ENCODE peak calls at places on chromosomes 16 and 17, in seven cellular contexts. L is trophoblast cell, Y is H9, K is IMR-90, G is H1, O is neuronal stem cell, I is mesenchymal stem cell. Q is an unnamed sample.

GRCh38 chr17:83053779-83054451 is 25.5 kb upstream of the METRNL start:
- DNase-seq in L (no peak), Y (no peak), K (no peak), G (no peak), O (no peak), I (no peak), Q (no peak)

GRCh38 chr17:28533091-28533670 is 19.2 kb downstream of the UNC119 start:
- DNase-seq in L (no peak), Y (no peak), K (no peak), G (no peak), O (no peak), I (no peak), Q (no peak)

GRCh38 chr16:62035115-62036092 is 834 bp downstream of the CDH8 start:
- DNase-seq in L (peak; percentile 59), Y (peak; percentile 83), K (no peak), G (peak; percentile 56), O (peak; percentile 71), I (no peak), Q (peak; percentile 93)

GRCh38 chr16:49462989-49463371 is 89.4 kb downstream of the C16orf78 start:
- DNase-seq in L (no peak), Y (peak; percentile 24), K (no peak), G (no peak), O (no peak), I (no peak), Q (no peak)

GRCh38 chr16:15777533-15778203 is 79.2 kb downstream of the MYH11 start:
- DNase-seq in L (peak; percentile 4), Y (peak; percentile 73), K (peak; percentile 61), G (peak; percentile 41), O (peak; percentile 35), I (peak; percentile 36), Q (peak; percentile 90)

GRCh38 chr16:53495325-53495724 is 7.7 kb downstream of the AKTIP start:
- DNase-seq in L (no peak), Y (no peak), K (no peak), G (no peak), O (no peak), I (no peak), Q (peak; percentile 43)

GRCh38 chr16:68760671-68761275 is 23.7 kb downstream of the CDH1 start:
- DNase-seq in L (no peak), Y (no peak), K (peak; percentile 13), G (no peak), O (no peak), I (peak; percentile 66), Q (no peak)

GRCh38 chr17:82231562-82232321 is 2.9 kb downstream of the SLC16A3 start:
- DNase-seq in L (peak; percentile 76), Y (peak; percentile 90), K (peak; percentile 40), G (no peak), O (no peak), I (peak; percentile 84), Q (peak; percentile 87)

GRCh38 chr17:47621293-47622178 is 28.2 kb upstream of the KPNB1 start:
- DNase-seq in L (peak; percentile 70), Y (peak; percentile 90), K (peak; percentile 91), G (peak; percentile 41), O (peak; percentile 38), I (peak; percentile 91), Q (peak; percentile 97)

GRCh38 chr17:55348749-55349354 is 72.8 kb downstream of the MMD start:
- DNase-seq in L (peak; percentile 22), Y (peak; percentile 58), K (peak; percentile 43), G (no peak), O (peak; percentile 33), I (peak; percentile 56), Q (peak; percentile 50)

GRCh38 chr17:45451131-45451530 is 18.5 kb upstream of the ARHGAP27 start:
- DNase-seq in L (no peak), Y (peak; percentile 58), K (no peak), G (no peak), O (no peak), I (no peak), Q (no peak)

GRCh38 chr17:72743037-72743467 is 349.4 kb downstream of the SLC39A11 start:
- DNase-seq in L (no peak), Y (peak; percentile 60), K (no peak), G (peak; percentile 7), O (no peak), I (no peak), Q (peak; percentile 49)

GRCh38 chr17:83162035-83162745 is 82.8 kb downstream of the METRNL start:
- DNase-seq in L (no peak), Y (no peak), K (no peak), G (no peak), O (no peak), I (no peak), Q (no peak)

GRCh38 chr16:81635336-81635947 is 143.6 kb upstream of the PLCG2 start:
- DNase-seq in L (no peak), Y (no peak), K (no peak), G (no peak), O (no peak), I (no peak), Q (no peak)

GRCh38 chr17:29127840-29128239 is 52.4 kb downstream of the MYO18A start:
- DNase-seq in L (no peak), Y (no peak), K (no peak), G (no peak), O (no peak), I (no peak), Q (no peak)

GRCh38 chr17:202501-202951 is 21.1 kb upstream of the DOC2B start:
- DNase-seq in L (no peak), Y (no peak), K (no peak), G (no peak), O (no peak), I (no peak), Q (no peak)

GRCh38 chr17:39169518-39169917 is 3.6 kb upstream of the ARL5C start:
- DNase-seq in L (no peak), Y (no peak), K (no peak), G (no peak), O (no peak), I (no peak), Q (no peak)
- H2BK5ac ChIP-seq in L (no peak overlapping the region), Y (no peak overlapping the region), K (no peak overlapping the region), G (no peak overlapping the region), O (no peak overlapping the region), I (no peak overlapping the region), Q (no peak overlapping the region)

DNA sequence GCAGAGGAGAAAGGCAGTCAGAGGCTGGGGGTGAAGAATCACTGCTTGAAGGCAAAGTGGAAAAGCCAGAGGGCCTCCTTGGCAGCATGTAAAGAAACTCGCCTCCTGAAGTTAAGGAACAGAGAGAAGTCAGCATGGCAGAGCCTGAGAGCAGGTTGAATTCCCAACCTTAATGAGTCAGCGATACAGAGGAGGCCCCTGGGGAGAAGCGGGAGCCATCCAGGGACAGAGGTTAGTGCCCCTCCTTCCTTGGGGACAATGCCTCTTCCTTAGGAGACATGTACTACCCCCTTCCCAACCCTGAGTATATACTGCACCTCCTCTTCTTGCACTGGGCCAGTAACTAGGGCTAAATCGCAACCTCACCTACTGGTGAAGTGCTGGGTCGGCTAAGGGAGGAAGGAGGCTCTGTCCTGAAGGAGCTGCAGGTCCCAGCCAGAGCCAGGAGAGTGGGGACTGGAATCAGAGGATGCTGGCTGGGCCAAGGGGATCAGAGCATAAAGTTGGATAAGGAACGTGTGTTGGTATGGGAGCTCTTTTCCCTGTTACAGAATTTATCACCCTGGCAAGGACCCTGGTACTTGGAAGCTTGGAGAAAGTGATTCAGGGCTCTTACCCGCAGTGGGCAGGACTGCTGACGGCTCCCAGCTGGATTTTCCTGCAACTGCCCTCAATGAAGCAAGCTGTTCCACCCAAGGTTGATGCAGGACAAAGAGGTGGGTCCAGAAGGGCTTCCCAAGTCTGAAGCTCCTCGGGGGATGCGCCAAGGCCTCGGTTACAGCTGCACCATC is 5.4 kb upstream of the AANAT start:
- DNase-seq in L (no peak), Y (no peak), K (no peak), G (no peak), O (no peak), I (peak; percentile 27), Q (no peak)
- H3K4me2 ChIP-seq in L (no peak overlapping the region), Y (no peak overlapping the region), K (no peak overlapping the region), G (no peak overlapping the region), O (no peak overlapping the region), I (no peak overlapping the region), Q (no peak overlapping the region)

GRCh38 chr17:14793237-14793636 is 471.9 kb downstream of the PMP22 start:
- DNase-seq in L (no peak), Y (no peak), K (peak; percentile 91), G (no peak), O (no peak), I (peak; percentile 49), Q (no peak)
- H2BK5ac ChIP-seq in L (no peak overlapping the region), Y (no peak overlapping the region), K (no peak overlapping the region), G (no peak overlapping the region), O (no peak overlapping the region), I (no peak overlapping the region), Q (no peak overlapping the region)

DNA sequence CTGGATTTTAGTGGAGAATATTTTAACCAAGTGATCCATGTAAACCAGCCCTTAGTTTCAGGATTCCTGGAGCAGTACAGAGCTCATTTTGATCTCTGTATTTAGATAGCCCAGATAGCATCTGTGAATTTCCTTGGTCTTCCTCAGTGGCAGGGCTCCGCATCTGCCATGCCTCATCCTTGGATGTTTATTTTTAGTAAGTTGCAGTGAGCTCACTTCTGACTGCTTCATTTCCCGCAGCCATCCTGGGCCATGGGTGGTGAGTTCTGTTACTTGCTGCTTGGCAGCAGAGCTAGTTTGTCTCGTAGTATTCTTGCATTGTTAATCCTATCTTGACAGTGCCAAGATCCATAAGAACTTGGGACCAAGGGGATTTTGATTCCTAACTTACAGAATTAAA is 33.7 kb downstream of the IST1 start:
- DNase-seq in L (no peak), Y (no peak), K (peak; percentile 91), G (no peak), O (no peak), I (peak; percentile 84), Q (peak; percentile 16)
- H3K4me2 ChIP-seq in L (no peak overlapping the region), Y (no peak overlapping the region), K (no peak overlapping the region), G (no peak overlapping the region), O (no peak overlapping the region), I (peak overlapping the region; percentile 3), Q (no peak overlapping the region)

DNA sequence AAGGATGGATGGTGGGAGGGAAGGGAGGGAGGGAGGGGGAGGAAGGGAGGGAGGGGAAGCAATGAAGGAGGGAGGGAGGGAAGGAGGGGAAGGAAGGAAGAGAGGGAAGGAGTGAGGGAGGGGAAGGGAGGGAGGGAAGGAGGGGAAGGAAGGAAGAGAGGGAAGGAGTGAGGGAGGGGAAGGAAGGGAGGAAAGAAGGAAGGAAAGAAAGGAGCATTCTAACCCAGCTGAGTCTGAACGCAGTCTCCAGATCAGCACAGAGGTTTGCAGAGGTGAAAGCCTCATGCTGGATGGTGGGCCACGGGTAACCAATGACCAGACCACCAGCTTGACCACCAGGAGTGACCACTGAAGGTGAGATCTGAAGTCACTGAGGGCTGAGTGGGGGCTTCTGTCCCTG is 18.6 kb downstream of the CCL17 start:
- DNase-seq in L (no peak), Y (no peak), K (no peak), G (no peak), O (no peak), I (no peak), Q (no peak)
- H2BK5ac ChIP-seq in L (no peak overlapping the region), Y (no peak overlapping the region), K (no peak overlapping the region), G (no peak overlapping the region), O (no peak overlapping the region), I (no peak overlapping the region), Q (no peak overlapping the region)